ENCODE peak calls at places on chromosome 7, in seven cellular contexts. One of them, this sample, is unnamed.

GRCh38 chr7:90212149-90212495 is 582 bp downstream of the STEAP2 start:
- DNase-seq in sigmoid colon: peak
- DNase-seq in CD8-positive, alpha-beta T cell: no peak
- DNase-seq in lower lobe of right lung: no peak
- DNase-seq in bronchial epithelial cell: no peak
- DNase-seq in AG10803: no peak
- DNase-seq in thyroid gland: no peak
- DNase-seq in this sample: no peak

GRCh38 chr7:102264367-102264891 is 22.2 kb upstream of the SH2B2 start:
- DNase-seq in sigmoid colon: no peak
- DNase-seq in CD8-positive, alpha-beta T cell: no peak
- DNase-seq in lower lobe of right lung: no peak
- DNase-seq in bronchial epithelial cell: no peak
- DNase-seq in AG10803: no peak
- DNase-seq in thyroid gland: no peak
- DNase-seq in this sample: no peak

GRCh38 chr7:83173664-83174063 is 11.0 kb upstream of the PCLO start:
- DNase-seq in sigmoid colon: no peak
- DNase-seq in CD8-positive, alpha-beta T cell: no peak
- DNase-seq in lower lobe of right lung: no peak
- DNase-seq in bronchial epithelial cell: no peak
- DNase-seq in AG10803: no peak
- DNase-seq in thyroid gland: no peak
- DNase-seq in this sample: no peak

GRCh38 chr7:46450871-46451270 is 529.8 kb upstream of the IGFBP3 start:
- DNase-seq in sigmoid colon: no peak
- DNase-seq in CD8-positive, alpha-beta T cell: no peak
- DNase-seq in lower lobe of right lung: no peak
- DNase-seq in bronchial epithelial cell: no peak
- DNase-seq in AG10803: peak
- DNase-seq in thyroid gland: no peak
- DNase-seq in this sample: no peak

GRCh38 chr7:5077740-5078139 is 32.1 kb downstream of the RBAK start:
- DNase-seq in sigmoid colon: no peak
- DNase-seq in CD8-positive, alpha-beta T cell: no peak
- DNase-seq in lower lobe of right lung: no peak
- DNase-seq in bronchial epithelial cell: no peak
- DNase-seq in AG10803: no peak
- DNase-seq in thyroid gland: peak
- DNase-seq in this sample: no peak

GRCh38 chr7:16951483-16952080 is 69.8 kb upstream of the AGR3 start:
- DNase-seq in sigmoid colon: no peak
- DNase-seq in CD8-positive, alpha-beta T cell: no peak
- DNase-seq in lower lobe of right lung: no peak
- DNase-seq in bronchial epithelial cell: peak
- DNase-seq in AG10803: no peak
- DNase-seq in thyroid gland: no peak
- DNase-seq in this sample: no peak

GRCh38 chr7:131298608-131298992 is 29.1 kb upstream of the MKLN1 start:
- DNase-seq in sigmoid colon: no peak
- DNase-seq in CD8-positive, alpha-beta T cell: no peak
- DNase-seq in lower lobe of right lung: no peak
- DNase-seq in bronchial epithelial cell: no peak
- DNase-seq in AG10803: no peak
- DNase-seq in thyroid gland: no peak
- DNase-seq in this sample: no peak

GRCh38 chr7:116924741-116925140 is 28.6 kb upstream of the ST7 start:
- DNase-seq in sigmoid colon: no peak
- DNase-seq in CD8-positive, alpha-beta T cell: no peak
- DNase-seq in lower lobe of right lung: no peak
- DNase-seq in bronchial epithelial cell: no peak
- DNase-seq in AG10803: no peak
- DNase-seq in thyroid gland: no peak
- DNase-seq in this sample: no peak

GRCh38 chr7:20191044-20191867 is 25.9 kb downstream of the MACC1 start:
- DNase-seq in sigmoid colon: no peak
- DNase-seq in CD8-positive, alpha-beta T cell: no peak
- DNase-seq in lower lobe of right lung: no peak
- DNase-seq in bronchial epithelial cell: no peak
- DNase-seq in AG10803: no peak
- DNase-seq in thyroid gland: no peak
- DNase-seq in this sample: no peak

GRCh38 chr7:81370857-81371256 is 399.0 kb downstream of the HGF start:
- DNase-seq in sigmoid colon: no peak
- DNase-seq in CD8-positive, alpha-beta T cell: no peak
- DNase-seq in lower lobe of right lung: no peak
- DNase-seq in bronchial epithelial cell: no peak
- DNase-seq in AG10803: peak
- DNase-seq in thyroid gland: no peak
- DNase-seq in this sample: no peak

GRCh38 chr7:114342431-114343181 is 72.0 kb upstream of the FOXP2 start:
- DNase-seq in sigmoid colon: no peak
- DNase-seq in CD8-positive, alpha-beta T cell: no peak
- DNase-seq in lower lobe of right lung: no peak
- DNase-seq in bronchial epithelial cell: no peak
- DNase-seq in AG10803: no peak
- DNase-seq in thyroid gland: no peak
- DNase-seq in this sample: no peak

GRCh38 chr7:55570939-55571338 is 1.4 kb downstream of the VOPP1 start:
- DNase-seq in sigmoid colon: no peak
- DNase-seq in CD8-positive, alpha-beta T cell: no peak
- DNase-seq in lower lobe of right lung: no peak
- DNase-seq in bronchial epithelial cell: peak
- DNase-seq in AG10803: peak
- DNase-seq in thyroid gland: no peak
- DNase-seq in this sample: no peak

GRCh38 chr7:18384491-18385143 is 110.9 kb upstream of the HDAC9 start:
- DNase-seq in sigmoid colon: no peak
- DNase-seq in CD8-positive, alpha-beta T cell: no peak
- DNase-seq in lower lobe of right lung: no peak
- DNase-seq in bronchial epithelial cell: no peak
- DNase-seq in AG10803: no peak
- DNase-seq in thyroid gland: no peak
- DNase-seq in this sample: no peak

GRCh38 chr7:151506901-151507382 is 12.8 kb downstream of the RHEB start:
- DNase-seq in sigmoid colon: peak
- DNase-seq in CD8-positive, alpha-beta T cell: no peak
- DNase-seq in lower lobe of right lung: no peak
- DNase-seq in bronchial epithelial cell: peak
- DNase-seq in AG10803: peak
- DNase-seq in thyroid gland: peak
- DNase-seq in this sample: no peak

GRCh38 chr7:94212160-94212559 is 182.5 kb upstream of the COL1A2 start:
- DNase-seq in sigmoid colon: no peak
- DNase-seq in CD8-positive, alpha-beta T cell: no peak
- DNase-seq in lower lobe of right lung: no peak
- DNase-seq in bronchial epithelial cell: no peak
- DNase-seq in AG10803: no peak
- DNase-seq in thyroid gland: no peak
- DNase-seq in this sample: no peak

GRCh38 chr7:152521420-152522337 is 85.9 kb upstream of the KMT2C start:
- DNase-seq in sigmoid colon: no peak
- DNase-seq in CD8-positive, alpha-beta T cell: no peak
- DNase-seq in lower lobe of right lung: no peak
- DNase-seq in bronchial epithelial cell: no peak
- DNase-seq in AG10803: no peak
- DNase-seq in thyroid gland: no peak
- DNase-seq in this sample: no peak

GRCh38 chr7:30466266-30466665 is 12.3 kb downstream of the NOD1 start:
- DNase-seq in sigmoid colon: peak
- DNase-seq in CD8-positive, alpha-beta T cell: no peak
- DNase-seq in lower lobe of right lung: no peak
- DNase-seq in bronchial epithelial cell: peak
- DNase-seq in AG10803: peak
- DNase-seq in thyroid gland: no peak
- DNase-seq in this sample: no peak

GRCh38 chr7:38699481-38699880 is 68.3 kb upstream of the AMPH start:
- DNase-seq in sigmoid colon: no peak
- DNase-seq in CD8-positive, alpha-beta T cell: no peak
- DNase-seq in lower lobe of right lung: no peak
- DNase-seq in bronchial epithelial cell: peak
- DNase-seq in AG10803: peak
- DNase-seq in thyroid gland: no peak
- DNase-seq in this sample: no peak

GRCh38 chr7:79451580-79451979 is 1.9 kb downstream of the MAGI2 start:
- DNase-seq in sigmoid colon: no peak
- DNase-seq in CD8-positive, alpha-beta T cell: no peak
- DNase-seq in lower lobe of right lung: no peak
- DNase-seq in bronchial epithelial cell: peak
- DNase-seq in AG10803: no peak
- DNase-seq in thyroid gland: no peak
- DNase-seq in this sample: no peak
- TF ChIP-seq CTCF in sigmoid colon: no peak
- TF ChIP-seq CTCF in CD8-positive, alpha-beta T cell: no peak
- TF ChIP-seq CTCF in lower lobe of right lung: no peak
- TF ChIP-seq CTCF in bronchial epithelial cell: no peak
- TF ChIP-seq CTCF in AG10803: no peak
- TF ChIP-seq CTCF in thyroid gland: no peak
- TF ChIP-seq CTCF in this sample: no peak

GRCh38 chr7:134690016-134690415 is 43.4 kb downstream of the BPGM start:
- DNase-seq in sigmoid colon: no peak
- DNase-seq in CD8-positive, alpha-beta T cell: no peak
- DNase-seq in lower lobe of right lung: no peak
- DNase-seq in bronchial epithelial cell: no peak
- DNase-seq in AG10803: peak
- DNase-seq in thyroid gland: no peak
- DNase-seq in this sample: no peak
- TF ChIP-seq CTCF in sigmoid colon: peak
- TF ChIP-seq CTCF in CD8-positive, alpha-beta T cell: no peak
- TF ChIP-seq CTCF in lower lobe of right lung: peak
- TF ChIP-seq CTCF in bronchial epithelial cell: peak
- TF ChIP-seq CTCF in AG10803: peak
- TF ChIP-seq CTCF in thyroid gland: peak
- TF ChIP-seq CTCF in this sample: no peak

GRCh38 chr7:28046035-28046434 is 134.6 kb downstream of the JAZF1 start:
- DNase-seq in sigmoid colon: no peak
- DNase-seq in CD8-positive, alpha-beta T cell: no peak
- DNase-seq in lower lobe of right lung: no peak
- DNase-seq in bronchial epithelial cell: no peak
- DNase-seq in AG10803: no peak
- DNase-seq in thyroid gland: no peak
- DNase-seq in this sample: no peak

GRCh38 chr7:28048694-28049093 is 131.9 kb downstream of the JAZF1 start:
- DNase-seq in sigmoid colon: no peak
- DNase-seq in CD8-positive, alpha-beta T cell: no peak
- DNase-seq in lower lobe of right lung: no peak
- DNase-seq in bronchial epithelial cell: no peak
- DNase-seq in AG10803: no peak
- DNase-seq in thyroid gland: no peak
- DNase-seq in this sample: no peak

GRCh38 chr7:28042721-28043120 is 137.9 kb downstream of the JAZF1 start:
- DNase-seq in sigmoid colon: no peak
- DNase-seq in CD8-positive, alpha-beta T cell: no peak
- DNase-seq in lower lobe of right lung: no peak
- DNase-seq in bronchial epithelial cell: peak
- DNase-seq in AG10803: no peak
- DNase-seq in thyroid gland: no peak
- DNase-seq in this sample: no peak

GRCh38 chr7:28044825-28045224 is 135.8 kb downstream of the JAZF1 start:
- DNase-seq in sigmoid colon: no peak
- DNase-seq in CD8-positive, alpha-beta T cell: no peak
- DNase-seq in lower lobe of right lung: no peak
- DNase-seq in bronchial epithelial cell: no peak
- DNase-seq in AG10803: no peak
- DNase-seq in thyroid gland: no peak
- DNase-seq in this sample: no peak

GRCh38 chr7:28045592-28045991 is 135.0 kb downstream of the JAZF1 start:
- DNase-seq in sigmoid colon: no peak
- DNase-seq in CD8-positive, alpha-beta T cell: no peak
- DNase-seq in lower lobe of right lung: no peak
- DNase-seq in bronchial epithelial cell: no peak
- DNase-seq in AG10803: no peak
- DNase-seq in thyroid gland: no peak
- DNase-seq in this sample: no peak
- TF ChIP-seq CTCF in sigmoid colon: no peak
- TF ChIP-seq CTCF in CD8-positive, alpha-beta T cell: no peak
- TF ChIP-seq CTCF in lower lobe of right lung: no peak
- TF ChIP-seq CTCF in bronchial epithelial cell: no peak
- TF ChIP-seq CTCF in AG10803: no peak
- TF ChIP-seq CTCF in thyroid gland: no peak
- TF ChIP-seq CTCF in this sample: no peak

GRCh38 chr7:74059037-74059436 is 24.6 kb upstream of the LIMK1 start:
- DNase-seq in sigmoid colon: no peak
- DNase-seq in CD8-positive, alpha-beta T cell: no peak
- DNase-seq in lower lobe of right lung: no peak
- DNase-seq in bronchial epithelial cell: no peak
- DNase-seq in AG10803: no peak
- DNase-seq in thyroid gland: no peak
- DNase-seq in this sample: no peak

GRCh38 chr7:74061840-74062539 is 21.6 kb upstream of the LIMK1 start:
- DNase-seq in sigmoid colon: peak
- DNase-seq in CD8-positive, alpha-beta T cell: peak
- DNase-seq in lower lobe of right lung: peak
- DNase-seq in bronchial epithelial cell: peak
- DNase-seq in AG10803: peak
- DNase-seq in thyroid gland: peak
- DNase-seq in this sample: peak

GRCh38 chr7:74058486-74058885 is 25.1 kb upstream of the LIMK1 start:
- DNase-seq in sigmoid colon: no peak
- DNase-seq in CD8-positive, alpha-beta T cell: no peak
- DNase-seq in lower lobe of right lung: no peak
- DNase-seq in bronchial epithelial cell: no peak
- DNase-seq in AG10803: no peak
- DNase-seq in thyroid gland: no peak
- DNase-seq in this sample: no peak

GRCh38 chr7:74057987-74058386 is 25.6 kb upstream of the LIMK1 start:
- DNase-seq in sigmoid colon: no peak
- DNase-seq in CD8-positive, alpha-beta T cell: no peak
- DNase-seq in lower lobe of right lung: no peak
- DNase-seq in bronchial epithelial cell: no peak
- DNase-seq in AG10803: no peak
- DNase-seq in thyroid gland: no peak
- DNase-seq in this sample: no peak

DNA sequence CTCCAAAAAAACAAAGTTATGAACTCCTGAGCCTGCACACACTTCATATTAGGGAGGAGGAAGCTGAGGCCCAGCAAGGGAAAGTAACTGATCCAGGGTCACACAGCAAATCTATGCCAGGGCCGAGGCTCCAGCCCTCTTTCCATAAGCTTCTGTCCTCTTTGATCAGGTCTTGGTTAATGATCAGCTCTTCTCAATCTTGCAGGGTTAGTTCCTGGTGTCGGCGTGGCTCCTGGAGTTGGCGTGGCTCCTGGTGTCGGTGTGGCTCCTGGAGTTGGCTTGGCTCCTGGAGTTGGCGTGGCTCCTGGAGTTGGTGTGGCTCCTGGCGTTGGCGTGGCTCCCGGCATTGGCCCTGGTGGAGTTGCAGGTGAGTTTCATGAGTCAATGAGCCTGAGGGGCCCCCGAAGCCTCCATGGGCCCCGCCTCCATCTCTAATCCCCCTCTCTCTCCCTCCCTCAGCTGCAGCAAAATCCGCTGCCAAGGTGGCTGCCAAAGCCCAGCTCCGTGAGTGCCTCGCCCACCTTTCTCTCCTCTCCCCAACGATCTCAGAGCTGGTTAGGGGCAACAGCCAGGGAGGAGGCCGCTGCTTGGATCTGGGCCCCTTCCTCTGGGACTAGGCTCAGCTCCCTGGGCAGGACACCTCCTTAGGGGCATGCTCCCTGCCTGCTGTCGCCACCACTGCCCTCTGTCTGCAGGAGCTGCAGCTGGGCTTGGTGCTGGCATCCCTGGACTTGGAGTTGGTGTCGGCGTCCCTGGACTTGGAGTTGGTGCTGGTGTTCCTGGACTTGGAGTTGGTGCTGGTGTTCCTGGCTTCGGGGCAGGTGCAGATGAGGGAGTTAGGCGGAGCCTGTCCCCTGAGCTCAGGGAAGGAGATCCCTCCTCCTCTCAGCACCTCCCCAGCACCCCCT is 23.7 kb upstream of the LIMK1 start:
- DNase-seq in sigmoid colon: no peak
- DNase-seq in CD8-positive, alpha-beta T cell: no peak
- DNase-seq in lower lobe of right lung: peak
- DNase-seq in bronchial epithelial cell: peak
- DNase-seq in AG10803: no peak
- DNase-seq in thyroid gland: peak
- DNase-seq in this sample: no peak
- TF ChIP-seq CTCF in sigmoid colon: no peak
- TF ChIP-seq CTCF in CD8-positive, alpha-beta T cell: no peak
- TF ChIP-seq CTCF in lower lobe of right lung: no peak
- TF ChIP-seq CTCF in bronchial epithelial cell: peak
- TF ChIP-seq CTCF in AG10803: no peak
- TF ChIP-seq CTCF in thyroid gland: peak
- TF ChIP-seq CTCF in this sample: no peak

This sample was measured in activated B cell treated with CpG ODN at 0.5 μM for 24 hours.